ENCODE peak calls at places on chromosomes 12 and 14, in seven cellular contexts. T, B, Q, K, Z, E and O are unnamed samples.
A peak's percentile ranks its signal among the peaks of the same experiment; 100 is the strongest.

GRCh38 chr12:130863298-130863697 is 8.6 kb upstream of the RAN start:
- DNase-seq in T (no peak), E (no peak), Q (no peak), K (no peak), Z (no peak), B (no peak), O (no peak)

GRCh38 chr12:57893460-57894353 is 47.2 kb upstream of the CTDSP2 start:
- DNase-seq in K (peak; percentile 47), E (peak; percentile 13), Q (no peak), Z (peak; percentile 33), T (peak; percentile 45), B (peak; percentile 95), O (peak; percentile 38)

GRCh38 chr12:113748707-113749432 is 217.3 kb downstream of the RBM19 start:
- DNase-seq in K (no peak), Z (no peak), B (no peak), Q (no peak), E (no peak), T (no peak), O (no peak)

GRCh38 chr14:32397871-32398640 is 69.0 kb downstream of the AKAP6 start:
- DNase-seq in K (no peak), T (no peak), E (peak; percentile 22), Z (no peak), Q (no peak), B (peak; percentile 38), O (no peak)

GRCh38 chr12:77299910-77300772 is 234.8 kb upstream of the E2F7 start:
- DNase-seq in T (no peak), Q (no peak), K (no peak), B (peak; percentile 68), E (no peak), Z (no peak), O (no peak)

GRCh38 chr14:101357559-101358319 is 203.6 kb upstream of the DIO3 start:
- DNase-seq in Q (no peak), B (no peak), E (no peak), T (no peak), Z (no peak), K (no peak), O (no peak)

GRCh38 chr12:88658009-88658408 is 77.7 kb upstream of the KITLG start:
- DNase-seq in E (peak; percentile 49), Q (no peak), Z (no peak), K (no peak), T (no peak), B (no peak), O (no peak)

GRCh38 chr12:120846721-120847120 is 57.4 kb downstream of the SPPL3 start:
- DNase-seq in E (no peak), Z (no peak), K (no peak), T (no peak), B (peak; percentile 66), Q (no peak), O (no peak)

GRCh38 chr14:21711360-21711961 is 37.8 kb upstream of the OR4E1 start:
- DNase-seq in T (peak; percentile 4), E (peak; percentile 18), Q (no peak), K (peak; percentile 45), B (peak; percentile 6), Z (peak; percentile 39), O (peak; percentile 13)

GRCh38 chr14:66708262-66708661 is 200.3 kb downstream of the GPHN start:
- DNase-seq in T (no peak), E (no peak), Z (no peak), B (no peak), Q (no peak), K (no peak), O (no peak)

GRCh38 chr12:6605425-6606330 is 1.5 kb downstream of the CHD4 start:
- DNase-seq in K (peak; percentile 51), Z (no peak), E (no peak), B (peak; percentile 17), Q (no peak), T (peak; percentile 28), O (no peak)

GRCh38 chr12:132014915-132015280 is 65.2 kb downstream of the EP400 start:
- DNase-seq in E (no peak), K (no peak), Z (no peak), Q (no peak), B (no peak), T (no peak), O (no peak)